ENCODE peak calls at places on chromosomes 5 and 9, in four cellular contexts. L is heart right ventricle, W is upper lobe of left lung, G is NCI-H146. I is an unnamed sample.
A peak's percentile ranks its signal among the peaks of the same experiment; 100 is the strongest.

GRCh38 chr5:122154910-122155309 is 25.6 kb downstream of the ZNF474 start:
- DNase-seq in W (no peak), G (no peak), L (no peak), I (no peak)

GRCh38 chr5:38494175-38494574 is 62.3 kb downstream of the LIFR start:
- DNase-seq in L (no peak), G (no peak), W (no peak), I (no peak)

GRCh38 chr5:36040651-36041536 is 25.8 kb downstream of the UGT3A2 start:
- DNase-seq in G (peak; percentile 20), L (no peak), W (no peak), I (no peak)

GRCh38 chr5:116837876-116838568 is 263.4 kb upstream of the SEMA6A start:
- DNase-seq in L (no peak), G (no peak), W (no peak), I (no peak)

GRCh38 chr5:51484326-51484725 is 101.1 kb downstream of the ISL1 start:
- DNase-seq in W (no peak), G (no peak), L (no peak), I (no peak)

GRCh38 chr9:21657966-21658667 is 144.3 kb upstream of the MTAP start:
- DNase-seq in W (no peak), G (no peak), L (no peak), I (no peak)

GRCh38 chr9:72839140-72839539 is 113.7 kb downstream of the ALDH1A1 start:
- DNase-seq in G (no peak), L (no peak), W (no peak), I (no peak)

GRCh38 chr9:75229605-75230332 is 141.5 kb downstream of the OSTF1 start:
- DNase-seq in G (no peak), W (no peak), L (no peak), I (no peak)

GRCh38 chr5:158812381-158812780 is 287.3 kb downstream of the EBF1 start:
- DNase-seq in W (no peak), L (no peak), G (no peak), I (no peak)

GRCh38 chr9:69674741-69675438 is 2.7 kb upstream of the APBA1 start:
- DNase-seq in L (no peak), G (no peak), W (no peak), I (no peak)

GRCh38 chr9:20022410-20022809 is 233.6 kb upstream of the SLC24A2 start:
- DNase-seq in G (no peak), W (no peak), L (no peak), I (no peak)

GRCh38 chr5:115322729-115323128 is 26.3 kb upstream of the CCDC112 start:
- DNase-seq in W (no peak), L (no peak), G (no peak), I (no peak)

GRCh38 chr9:3962467-3962866 is 337.4 kb downstream of the GLIS3 start:
- DNase-seq in G (no peak), L (no peak), W (no peak), I (no peak)

GRCh38 chr5:177133845-177134652 is 476 bp downstream of the NSD1 start:
- DNase-seq in L (peak; percentile 58), W (peak; percentile 92), G (peak; percentile 55), I (no peak)

GRCh38 chr5:151881626-151882225 is 42.9 kb downstream of the GLRA1 start:
- DNase-seq in L (no peak), W (no peak), G (no peak), I (no peak)

GRCh38 chr9:13354733-13355132 is 75.2 kb upstream of the MPDZ start:
- DNase-seq in W (no peak), G (peak; percentile 46), L (no peak), I (no peak)